ENCODE peak calls at places on chromosomes 12 and 14, in four cellular contexts. U, S, E and L are unnamed samples.

GRCh38 chr14:37078131-37078530 is 94.3 kb downstream of the SLC25A21 start:
- DNase-seq in U (no peak), S (no peak), E (no peak), L (no peak)

GRCh38 chr14:47772652-47773051 is 97.2 kb upstream of the MDGA2 start:
- DNase-seq in U (no peak), S (no peak), E (no peak), L (no peak)

GRCh38 chr12:27595231-27595642 is 71.2 kb downstream of the PPFIBP1 start:
- DNase-seq in U (peak), S (no peak), E (no peak), L (no peak)

GRCh38 chr14:94483729-94484275 is 7.8 kb upstream of the SERPINA9 start:
- DNase-seq in U (no peak), S (no peak), E (no peak), L (no peak)

GRCh38 chr12:15192721-15193120 is 28.5 kb downstream of the RERG start:
- DNase-seq in U (no peak), S (no peak), E (no peak), L (no peak)

GRCh38 chr12:12008931-12009611 is 61.7 kb upstream of the BCL2L14 start:
- DNase-seq in U (no peak), S (peak), E (peak), L (no peak)

GRCh38 chr12:105224399-105224798 is 11.6 kb downstream of the APPL2 start:
- DNase-seq in U (no peak), S (no peak), E (no peak), L (no peak)

GRCh38 chr14:100374891-100375272 is 51.7 kb downstream of the SLC25A47 start:
- DNase-seq in U (no peak), S (no peak), E (no peak), L (no peak)

GRCh38 chr12:111355181-111355925 is 13.5 kb downstream of the PHETA1 start:
- DNase-seq in U (no peak), S (no peak), E (no peak), L (no peak)

GRCh38 chr12:94851396-94852025 is 152.0 kb downstream of the NDUFA12 start:
- DNase-seq in U (no peak), S (no peak), E (no peak), L (no peak)

GRCh38 chr12:65430571-65431306 is 152.3 kb downstream of the MSRB3 start:
- DNase-seq in U (no peak), S (no peak), E (no peak), L (no peak)

GRCh38 chr14:93322886-93323596 is 9.8 kb downstream of the BTBD7 start:
- DNase-seq in U (no peak), S (no peak), E (no peak), L (peak)

GRCh38 chr12:97275261-97276197 is 187.1 kb upstream of the RMST start:
- DNase-seq in U (no peak), S (peak), E (no peak), L (no peak)

GRCh38 chr12:526089-526488 is 66.3 kb downstream of the B4GALNT3 start:
- DNase-seq in U (no peak), S (no peak), E (no peak), L (no peak)

GRCh38 chr12:15522574-15523187 is 200.4 kb downstream of the PTPRO start:
- DNase-seq in U (peak), S (no peak), E (no peak), L (no peak)

GRCh38 chr14:50303744-50304471 is 8.1 kb downstream of the L2HGDH start:
- DNase-seq in U (no peak), S (no peak), E (no peak), L (no peak)

GRCh38 chr14:50954811-50955372 is 10.6 kb upstream of the PYGL start:
- DNase-seq in U (peak), S (no peak), E (no peak), L (peak)

GRCh38 chr12:107580750-107581529 is 104.7 kb upstream of the PWP1 start:
- DNase-seq in U (peak), S (peak), E (no peak), L (peak)

GRCh38 chr14:49051328-49052060 is 534.7 kb downstream of the RPS29 start:
- DNase-seq in U (no peak), S (no peak), E (no peak), L (no peak)

GRCh38 chr14:61264022-61264571 is 17.0 kb downstream of the TMEM30B start:
- DNase-seq in U (no peak), S (no peak), E (no peak), L (no peak)

GRCh38 chr12:22709292-22709691 is 84.3 kb downstream of the ETNK1 start:
- DNase-seq in U (peak), S (no peak), E (peak), L (peak)

GRCh38 chr12:99043319-99043914 is 398.3 kb downstream of the APAF1 start:
- DNase-seq in U (peak), S (peak), E (peak), L (peak)

GRCh38 chr12:3683670-3684069 is 69.2 kb downstream of the CRACR2A start:
- DNase-seq in U (no peak), S (peak), E (no peak), L (peak)

DNA sequence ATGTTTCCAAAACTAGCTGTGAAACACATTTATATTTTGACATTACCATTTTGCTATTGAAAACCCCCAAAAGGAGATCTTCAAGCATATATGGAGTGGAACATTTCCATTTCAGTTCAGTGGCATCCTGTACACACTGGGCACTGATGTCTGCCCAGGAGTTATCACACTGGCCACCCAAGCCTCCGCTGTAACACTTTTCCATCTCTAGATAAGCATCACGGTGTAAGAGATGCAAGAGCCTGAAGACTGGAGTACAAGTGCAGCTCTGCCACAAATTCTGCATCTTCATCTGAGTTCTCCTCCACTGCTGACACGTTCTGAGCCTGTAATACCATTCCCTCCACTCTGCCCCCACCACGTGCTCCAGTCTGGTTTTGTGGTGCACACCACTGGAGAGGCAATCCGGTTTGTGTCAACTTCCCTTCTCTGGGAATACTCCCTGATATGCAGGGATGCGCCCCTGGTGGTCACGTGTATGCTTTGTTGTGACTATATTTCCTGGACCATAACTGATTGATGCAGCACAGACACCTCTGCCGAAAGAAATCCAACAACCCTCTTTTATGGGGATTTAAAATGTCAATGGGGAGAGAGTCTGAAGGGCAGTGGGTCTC is 12.7 kb downstream of the SPTLC2 start:
- DNase-seq in U (peak), S (no peak), E (no peak), L (peak)
- TF ChIP-seq NRF1 in U (no peak), S (no peak), E (no peak), L (no peak)

GRCh38 chr12:52598966-52599365 is 2.3 kb downstream of the KRT72 start:
- DNase-seq in U (no peak), S (no peak), E (no peak), L (no peak)

GRCh38 chr12:52601671-52602070 is 408 bp upstream of the KRT72 start:
- DNase-seq in U (no peak), S (peak), E (no peak), L (no peak)

GRCh38 chr12:52600941-52601481 is at the start of gene KRT72:
- DNase-seq in U (peak), S (peak), E (no peak), L (no peak)

GRCh38 chr12:52600475-52600874 is 788 bp downstream of the KRT72 start:
- DNase-seq in U (no peak), S (no peak), E (no peak), L (no peak)

DNA sequence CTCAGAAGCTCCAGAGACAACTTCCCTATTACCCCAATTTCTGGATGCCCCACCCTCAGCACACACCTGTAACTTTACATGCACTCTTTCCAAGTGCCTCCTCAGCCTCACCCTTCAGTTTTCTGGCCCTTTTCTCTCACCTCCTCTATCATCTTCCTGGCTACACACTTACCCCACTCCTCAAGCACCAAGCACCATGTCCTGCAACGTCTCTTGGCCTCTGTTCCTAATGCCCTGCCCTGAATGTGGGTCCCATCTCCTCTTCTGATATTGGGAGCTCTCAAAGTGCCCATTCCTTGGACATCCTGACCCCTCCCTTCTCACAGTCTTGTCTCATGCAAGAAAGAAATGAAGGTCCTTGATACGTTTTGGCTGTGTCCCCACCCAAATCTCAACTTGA is 1.2 kb downstream of the KRT72 start:
- DNase-seq in U (no peak), S (no peak), E (no peak), L (no peak)
- TF ChIP-seq NRF1 in U (no peak), S (no peak), E (no peak), L (no peak)

GRCh38 chr14:104872469-104873341 is 7.6 kb downstream of the CEP170B start:
- DNase-seq in U (no peak), S (peak), E (no peak), L (peak)
- TF ChIP-seq NRF1 in U (no peak), S (no peak), E (no peak), L (no peak)

DNA sequence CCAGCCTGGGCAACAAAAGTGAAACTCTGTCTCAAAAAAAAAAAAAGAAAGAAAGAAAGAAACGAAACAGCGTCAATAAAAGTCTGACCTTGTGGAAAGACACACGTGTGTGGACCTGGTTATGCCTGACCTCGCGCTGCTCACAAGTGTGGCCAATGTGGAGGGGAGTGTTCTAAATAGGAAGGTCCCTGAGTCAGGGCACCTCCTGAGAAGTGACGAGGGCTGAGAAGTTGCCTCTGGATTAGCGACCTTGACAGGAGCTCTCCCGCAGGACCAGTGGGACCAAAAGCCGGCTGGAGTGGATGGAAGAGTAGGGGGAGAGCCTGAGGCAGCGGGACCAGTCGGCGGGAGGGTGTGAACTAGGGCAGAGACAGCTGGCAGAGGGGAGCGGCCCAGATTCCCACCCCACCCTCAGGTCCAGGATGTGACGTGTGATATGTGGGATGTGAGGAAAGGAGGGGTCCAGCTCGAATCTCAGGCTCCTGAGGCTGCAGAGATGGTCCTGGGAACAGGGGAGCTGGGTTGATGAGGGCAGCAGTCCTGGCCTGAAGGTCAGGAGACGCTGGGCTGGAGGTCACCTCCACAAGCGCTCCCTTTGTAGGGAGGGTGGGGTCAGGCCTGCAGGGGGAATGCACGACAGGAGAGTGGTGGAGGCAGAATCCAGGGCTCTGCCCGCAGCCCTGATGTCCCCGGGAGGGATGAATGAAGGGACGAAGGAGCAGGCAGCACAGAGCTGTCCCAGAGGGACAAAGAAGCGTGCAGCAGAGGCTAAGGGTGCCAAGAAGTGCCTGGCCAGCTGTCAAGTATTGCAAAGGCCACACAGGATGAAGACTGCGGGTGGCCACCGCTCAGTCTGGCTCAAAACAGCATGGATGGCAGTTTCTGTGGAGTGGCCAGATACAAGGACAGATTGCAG is 24.8 kb upstream of the GPR68 start:
- DNase-seq in U (no peak), S (no peak), E (no peak), L (no peak)
- TF ChIP-seq NRF1 in U (no peak), S (no peak), E (no peak), L (no peak)

GRCh38 chr14:23550827-23551265 is 719 bp downstream of the ZFHX2 start:
- DNase-seq in U (peak), S (peak), E (no peak), L (peak)
- TF ChIP-seq NRF1 in U (no peak), S (no peak), E (no peak), L (no peak)

DNA sequence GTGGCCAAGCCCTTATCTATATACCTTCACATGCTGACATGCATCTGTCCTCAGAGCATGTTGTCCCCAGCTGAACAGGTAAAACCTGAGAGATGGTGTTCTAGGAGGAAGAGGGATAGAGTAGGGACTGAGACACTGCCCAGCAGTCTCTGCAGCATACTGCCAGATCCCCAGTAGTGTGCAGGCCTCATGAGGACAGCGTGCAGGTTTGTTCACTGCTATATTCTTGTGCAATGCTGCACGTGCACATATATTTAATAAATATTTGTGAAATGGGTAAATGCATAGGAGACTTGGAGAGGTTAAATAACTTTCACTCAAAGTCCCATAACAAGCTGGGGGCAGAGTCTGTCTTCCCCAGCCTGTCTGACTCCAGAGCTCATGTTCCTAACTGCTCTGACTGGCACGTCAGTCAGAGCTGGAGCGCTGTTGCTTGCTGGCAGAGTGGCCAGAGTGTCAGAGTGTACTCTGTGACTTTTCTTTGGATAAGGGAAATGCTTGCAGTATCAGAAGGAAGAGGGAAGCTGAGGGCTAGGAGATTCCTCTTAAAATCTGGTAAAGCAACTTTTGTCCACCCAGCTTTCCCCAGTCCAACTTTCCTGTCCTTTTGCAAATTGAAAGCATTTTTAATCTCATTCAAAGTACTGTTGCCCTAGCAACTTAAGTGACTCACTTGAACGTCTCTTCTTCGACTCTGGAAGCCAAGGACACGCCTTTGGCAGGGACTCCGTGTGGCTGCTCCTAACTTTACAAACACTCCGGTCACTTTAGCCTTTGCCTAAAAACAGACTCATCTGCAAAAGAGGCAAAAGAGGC is 14.9 kb upstream of the POLR3B start:
- DNase-seq in U (no peak), S (no peak), E (no peak), L (peak)
- TF ChIP-seq NRF1 in U (no peak), S (no peak), E (no peak), L (no peak)

GRCh38 chr12:132000286-132000872 is 50.6 kb downstream of the EP400 start:
- DNase-seq in U (no peak), S (no peak), E (no peak), L (no peak)

GRCh38 chr12:132007041-132007440 is 57.3 kb downstream of the EP400 start:
- DNase-seq in U (no peak), S (no peak), E (no peak), L (no peak)

GRCh38 chr12:132006056-132006680 is 56.4 kb downstream of the EP400 start:
- DNase-seq in U (no peak), S (no peak), E (no peak), L (no peak)

GRCh38 chr12:132004946-132005345 is 55.2 kb downstream of the EP400 start:
- DNase-seq in U (no peak), S (no peak), E (no peak), L (no peak)

DNA sequence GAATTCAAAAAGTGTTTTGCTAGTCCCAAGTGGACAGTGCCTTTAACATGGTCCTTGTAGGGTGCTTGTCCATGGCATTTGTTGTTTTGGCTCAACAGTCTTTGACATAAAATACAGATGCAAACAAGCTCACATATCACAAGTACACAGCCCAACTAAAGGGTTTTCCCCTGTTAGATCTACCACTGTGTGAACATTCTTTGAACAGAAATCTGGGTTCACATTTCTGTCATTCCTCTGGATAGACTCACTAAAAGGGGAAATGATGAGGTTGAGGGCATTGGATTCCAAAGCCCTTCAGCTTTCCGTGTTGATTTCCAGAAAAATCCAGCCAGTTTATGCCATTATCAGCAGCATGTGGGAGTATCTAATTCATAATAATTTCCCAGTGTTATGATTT is 54.1 kb downstream of the EP400 start:
- DNase-seq in U (no peak), S (no peak), E (no peak), L (no peak)
- TF ChIP-seq NRF1 in U (no peak), S (no peak), E (no peak), L (no peak)

GRCh38 chr12:119802472-119802871 is 74.6 kb downstream of the CIT start:
- DNase-seq in U (no peak), S (no peak), E (no peak), L (no peak)
- TF ChIP-seq NRF1 in U (no peak), S (no peak), E (no peak), L (no peak)

GRCh38 chr14:58876613-58877012 is 238.9 kb downstream of the DACT1 start:
- DNase-seq in U (no peak), S (no peak), E (no peak), L (no peak)

GRCh38 chr14:58875613-58876012 is 237.9 kb downstream of the DACT1 start:
- DNase-seq in U (no peak), S (no peak), E (no peak), L (no peak)

GRCh38 chr14:58873228-58873953 is 235.6 kb downstream of the DACT1 start:
- DNase-seq in U (no peak), S (no peak), E (no peak), L (no peak)

GRCh38 chr14:58866386-58866785 is 228.6 kb downstream of the DACT1 start:
- DNase-seq in U (no peak), S (no peak), E (no peak), L (no peak)

GRCh38 chr14:58871972-58872530 is 234.3 kb downstream of the DACT1 start:
- DNase-seq in U (no peak), S (no peak), E (no peak), L (no peak)
- TF ChIP-seq NRF1 in U (no peak), S (no peak), E (no peak), L (no peak)